ENCODE peak calls at places on chromosomes 3 and 15, in eight cellular contexts. H, N, B, L, E, U, Q and C are unnamed samples. For H3K36me3, the result is how much of the 10 kb centered on the place peaks cover.

GRCh38 chr15:99956022-99956775 is 223.0 kb upstream of the LYSMD4 start:
- DNase-seq in H (no peak), N (no peak), B (no peak), L (no peak), E (no peak), U (no peak), Q (no peak), C (peak)

GRCh38 chr15:28098766-28099554 is at the start of gene OCA2:
- DNase-seq in H (no peak), N (peak), B (peak), L (peak), E (peak), U (peak), Q (peak), C (no peak)

GRCh38 chr15:39312984-39313383 is 267.9 kb upstream of the THBS1 start:
- DNase-seq in H (peak), N (no peak), B (no peak), L (no peak), E (peak), U (no peak), Q (no peak), C (peak)

GRCh38 chr3:76107935-76108570 is 322.7 kb upstream of the ZNF717 start:
- DNase-seq in H (peak), N (peak), B (no peak), L (peak), E (peak), U (no peak), Q (peak), C (peak)

GRCh38 chr15:57297163-57297593 is 79.1 kb upstream of the CGNL1 start:
- DNase-seq in H (peak), N (no peak), B (no peak), L (no peak), E (no peak), U (no peak), Q (no peak), C (no peak)

GRCh38 chr3:32392530-32393302 is 1.1 kb downstream of the CMTM7 start:
- DNase-seq in H (no peak), N (peak), B (peak), L (peak), E (no peak), U (peak), Q (peak), C (peak)

GRCh38 chr3:39150803-39151631 is 2.4 kb downstream of the CSRNP1 start:
- DNase-seq in H (no peak), N (peak), B (peak), L (peak), E (peak), U (peak), Q (peak), C (peak)

GRCh38 chr3:131277836-131278497 is 103.6 kb upstream of the NUDT16 start:
- DNase-seq in H (no peak), N (no peak), B (no peak), L (peak), E (no peak), U (no peak), Q (no peak), C (peak)

GRCh38 chr3:196634851-196635250 is 4.6 kb upstream of the NRROS start:
- DNase-seq in H (peak), N (no peak), B (no peak), L (no peak), E (no peak), U (no peak), Q (no peak), C (no peak)

GRCh38 chr15:45373961-45374360 is 4.4 kb downstream of the GATM start:
- DNase-seq in H (no peak), N (no peak), B (no peak), L (no peak), E (no peak), U (no peak), Q (no peak), C (no peak)

DNA sequence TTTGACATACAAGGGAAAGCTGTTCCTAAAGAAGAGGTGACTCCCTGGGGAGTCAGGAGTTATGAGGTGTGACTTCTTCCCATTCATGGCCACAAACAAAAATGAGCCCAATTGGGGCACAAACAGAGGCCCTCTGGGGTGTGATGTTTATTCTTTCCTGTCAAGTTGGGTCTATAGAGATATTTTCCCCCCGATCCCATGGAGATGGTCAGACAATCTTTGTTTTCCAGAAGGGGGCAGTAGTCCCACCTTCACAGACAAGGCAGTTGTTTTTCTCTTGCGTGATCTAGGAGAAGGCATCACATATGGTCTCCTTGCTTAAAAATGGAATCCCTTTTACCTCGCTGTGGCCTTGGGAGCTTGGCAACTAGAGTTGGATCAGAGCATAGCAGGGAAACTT is 110.3 kb downstream of the MFSD1 start:
- DNase-seq in H (no peak), N (no peak), B (no peak), L (no peak), E (no peak), U (no peak), Q (no peak), C (no peak)
- TF ChIP-seq CTCF in H (no peak), N (no peak), B (no peak), L (no peak), E (no peak), U (no peak), Q (peak), C (no peak)

DNA sequence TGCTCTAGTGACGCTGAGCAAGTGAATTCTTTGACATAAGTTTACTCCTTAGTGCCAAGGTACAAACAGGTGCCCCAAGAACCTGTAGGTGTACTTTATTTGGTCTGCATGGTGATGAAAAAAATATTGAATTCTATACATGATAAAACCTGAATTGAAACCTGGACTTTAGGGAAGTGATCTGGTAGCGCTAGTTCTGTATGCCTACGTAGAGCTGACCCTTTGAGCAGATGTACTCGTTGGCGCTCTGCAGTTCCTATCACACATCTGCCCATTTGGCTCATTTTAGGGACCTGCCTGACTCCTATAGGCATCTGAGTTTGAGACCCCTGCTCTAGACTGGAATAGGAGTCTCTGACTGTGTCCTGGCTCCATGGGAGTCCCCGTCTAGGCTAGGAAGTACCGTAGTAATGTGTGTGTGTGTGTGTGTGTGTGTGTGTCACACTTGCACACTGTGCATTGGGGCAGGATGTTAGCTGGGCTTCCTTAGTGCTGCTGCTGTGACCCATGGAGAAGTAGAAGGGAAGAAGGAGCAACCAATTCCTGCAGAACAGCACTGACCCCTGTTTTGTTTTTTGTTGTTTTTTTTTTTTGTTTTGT is 21.2 kb downstream of the STARD5 start:
- DNase-seq in H (no peak), N (no peak), B (no peak), L (no peak), E (no peak), U (no peak), Q (no peak), C (no peak)
- H3K36me3 ChIP-seq in H (half or more), N (under half), B (under half), L (under half), E (under half), U (half or more), Q (under half), C (under half)

DNA sequence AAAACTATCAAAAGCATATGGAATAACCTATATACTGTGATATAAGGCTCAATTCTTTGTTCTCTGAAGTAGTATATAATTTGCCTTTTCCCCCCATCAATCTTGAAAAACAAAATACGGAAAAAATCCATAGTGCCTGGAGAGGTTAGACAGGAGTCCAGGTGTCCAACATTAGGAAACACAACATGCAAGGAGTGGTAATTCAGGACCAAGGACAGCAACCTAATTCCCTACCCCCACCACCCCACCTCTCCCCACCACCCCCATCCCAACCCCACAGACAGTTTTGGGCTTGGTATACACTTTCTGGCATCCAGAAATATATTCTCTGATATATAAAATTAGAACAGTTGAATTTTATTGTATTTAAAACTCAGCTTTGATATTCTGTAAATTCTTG is 55.1 kb upstream of the SLC25A26 start:
- DNase-seq in H (no peak), N (no peak), B (no peak), L (no peak), E (peak), U (no peak), Q (no peak), C (no peak)
- TF ChIP-seq CTCF in H (no peak), N (no peak), B (no peak), L (no peak), E (no peak), U (no peak), Q (no peak), C (no peak)

GRCh38 chr3:46916278-46916677 is 38.8 kb downstream of the PTH1R start:
- DNase-seq in H (no peak), N (no peak), B (no peak), L (no peak), E (no peak), U (no peak), Q (no peak), C (no peak)

GRCh38 chr3:46918202-46918601 is 40.7 kb downstream of the PTH1R start:
- DNase-seq in H (no peak), N (no peak), B (no peak), L (no peak), E (no peak), U (no peak), Q (no peak), C (no peak)

GRCh38 chr3:46916799-46917198 is 39.3 kb downstream of the PTH1R start:
- DNase-seq in H (no peak), N (no peak), B (no peak), L (no peak), E (no peak), U (no peak), Q (no peak), C (no peak)

GRCh38 chr3:46917257-46917656 is 39.7 kb downstream of the PTH1R start:
- DNase-seq in H (no peak), N (no peak), B (no peak), L (no peak), E (no peak), U (no peak), Q (no peak), C (no peak)

DNA sequence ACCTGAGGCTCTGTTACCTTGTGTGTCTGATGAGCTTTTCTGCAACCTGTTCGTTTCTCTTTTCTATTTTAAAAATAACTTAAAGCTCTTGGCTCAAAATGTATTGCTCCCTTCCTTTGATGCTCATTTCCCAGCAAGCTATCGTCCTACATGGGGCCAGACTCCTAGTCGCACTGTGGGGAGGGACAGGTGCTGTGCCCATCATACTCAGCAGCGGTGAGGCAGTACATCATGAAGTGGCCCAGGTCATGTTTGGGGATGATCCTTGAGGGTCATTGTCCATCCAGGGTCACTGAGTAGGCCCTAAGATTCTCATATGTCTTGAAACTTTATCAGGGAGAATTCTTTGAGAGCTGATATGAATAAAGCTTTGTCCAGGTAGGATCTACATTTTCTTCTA is 41.1 kb downstream of the PTH1R start:
- DNase-seq in H (no peak), N (no peak), B (no peak), L (no peak), E (no peak), U (no peak), Q (no peak), C (no peak)
- H3K36me3 ChIP-seq in H (half or more), N (under half), B (under half), L (under half), E (half or more), U (half or more), Q (half or more), C (under half)

GRCh38 chr3:151165221-151165620 is 37.8 kb downstream of the GPR171 start:
- DNase-seq in H (no peak), N (no peak), B (no peak), L (no peak), E (no peak), U (no peak), Q (no peak), C (no peak)

GRCh38 chr3:151168269-151169094 is 34.5 kb downstream of the GPR171 start:
- DNase-seq in H (peak), N (peak), B (peak), L (peak), E (peak), U (peak), Q (peak), C (peak)

GRCh38 chr3:151169262-151169661 is 33.8 kb downstream of the GPR171 start:
- DNase-seq in H (no peak), N (no peak), B (peak), L (no peak), E (no peak), U (no peak), Q (no peak), C (no peak)

GRCh38 chr3:151169700-151170224 is 33.3 kb downstream of the GPR171 start:
- DNase-seq in H (peak), N (peak), B (peak), L (peak), E (no peak), U (no peak), Q (no peak), C (no peak)

GRCh38 chr3:151166161-151166560 is 36.9 kb downstream of the GPR171 start:
- DNase-seq in H (no peak), N (no peak), B (no peak), L (no peak), E (no peak), U (no peak), Q (no peak), C (peak)
- TF ChIP-seq CTCF in H (peak), N (no peak), B (no peak), L (peak), E (no peak), U (no peak), Q (peak), C (peak)

GRCh38 chr15:90809536-90809935 is 58.9 kb upstream of the FURIN start:
- DNase-seq in H (no peak), N (no peak), B (no peak), L (peak), E (no peak), U (no peak), Q (no peak), C (no peak)
- H3K36me3 ChIP-seq in H (half or more), N (under half), B (under half), L (under half), E (half or more), U (under half), Q (under half), C (under half)

DNA sequence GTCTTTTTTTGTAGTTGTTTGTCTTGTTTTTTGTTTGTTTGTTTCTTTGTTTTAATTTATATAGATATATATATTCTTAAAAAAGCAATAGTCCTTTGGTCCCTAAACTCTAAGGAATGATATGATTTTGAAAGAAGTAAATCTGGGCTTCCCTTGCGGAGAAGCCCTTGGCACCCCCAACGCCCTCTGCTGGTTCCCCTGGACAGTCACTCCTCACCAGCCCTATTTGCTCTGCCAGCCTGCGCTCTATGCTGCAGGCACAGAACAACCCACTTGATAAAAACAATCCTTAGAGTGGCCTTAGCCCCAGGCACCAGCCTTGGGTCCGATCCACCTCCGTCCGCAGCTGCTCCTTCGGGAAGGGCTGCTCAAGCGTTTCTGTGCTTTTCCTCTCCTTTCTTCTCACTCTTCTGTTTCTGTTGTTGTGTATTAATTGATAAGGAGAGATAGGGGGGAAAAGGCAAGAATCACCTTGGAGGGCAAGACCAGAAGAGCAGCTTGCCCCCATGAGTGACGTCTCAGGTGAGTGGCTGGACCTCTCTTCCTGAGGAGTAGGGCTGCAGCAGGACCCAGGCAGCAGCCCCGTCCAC is 13.7 kb upstream of the PARP6 start:
- DNase-seq in H (peak), N (peak), B (peak), L (peak), E (peak), U (peak), Q (peak), C (peak)
- TF ChIP-seq CTCF in H (peak), N (peak), B (peak), L (peak), E (peak), U (peak), Q (peak), C (peak)